ENCODE peak calls at places on chromosomes 6 and 20, in four cellular contexts. One of them, this sample, is unnamed.

GRCh38 chr20:35410613-35411012 is 1.2 kb downstream of the UQCC1 start:
- DNase-seq in HepG2: no peak
- DNase-seq in K562: no peak
- DNase-seq in A549: no peak
- DNase-seq in this sample: no peak

GRCh38 chr6:166253277-166254229 is 54.6 kb downstream of the PRR18 start:
- DNase-seq in HepG2: no peak
- DNase-seq in A549: no peak
- DNase-seq in K562: no peak
- DNase-seq in this sample: no peak

GRCh38 chr6:113258771-113259170 is 598.4 kb upstream of the MARCKS start:
- DNase-seq in K562: no peak
- DNase-seq in A549: no peak
- DNase-seq in HepG2: no peak
- DNase-seq in this sample: no peak

GRCh38 chr20:47028487-47028886 is 133.8 kb downstream of the EYA2 start:
- DNase-seq in A549: no peak
- DNase-seq in K562: no peak
- DNase-seq in HepG2: no peak
- DNase-seq in this sample: no peak

GRCh38 chr20:59939879-59940128 is 301 bp downstream of the PPP1R3D start:
- DNase-seq in K562: no peak
- DNase-seq in A549: no peak
- DNase-seq in HepG2: no peak
- DNase-seq in this sample: no peak

GRCh38 chr6:108805611-108806181 is 42.5 kb upstream of the ARMC2 start:
- DNase-seq in HepG2: no peak
- DNase-seq in A549: no peak
- DNase-seq in K562: no peak
- DNase-seq in this sample: peak

GRCh38 chr6:11909696-11910132 is 102.4 kb upstream of the HIVEP1 start:
- DNase-seq in K562: no peak
- DNase-seq in A549: no peak
- DNase-seq in HepG2: no peak
- DNase-seq in this sample: no peak

GRCh38 chr6:85594197-85594930 is 706 bp upstream of the SNX14 start:
- DNase-seq in HepG2: no peak
- DNase-seq in K562: no peak
- DNase-seq in A549: no peak
- DNase-seq in this sample: no peak

GRCh38 chr6:111781055-111781708 is 92.1 kb downstream of the FYN start:
- DNase-seq in A549: no peak
- DNase-seq in K562: no peak
- DNase-seq in HepG2: no peak
- DNase-seq in this sample: no peak

GRCh38 chr6:135944120-135944519 is 92.6 kb downstream of the PDE7B start:
- DNase-seq in HepG2: no peak
- DNase-seq in K562: no peak
- DNase-seq in A549: no peak
- DNase-seq in this sample: no peak

GRCh38 chr6:17600527-17601388 is 656 bp downstream of the FAM8A1 start:
- DNase-seq in A549: no peak
- DNase-seq in K562: peak
- DNase-seq in HepG2: peak
- DNase-seq in this sample: no peak

GRCh38 chr20:11059659-11060058 is 385.9 kb upstream of the JAG1 start:
- DNase-seq in HepG2: no peak
- DNase-seq in A549: no peak
- DNase-seq in K562: no peak
- DNase-seq in this sample: no peak

GRCh38 chr20:20743511-20744169 is 31.2 kb upstream of the RALGAPA2 start:
- DNase-seq in HepG2: peak
- DNase-seq in A549: no peak
- DNase-seq in K562: no peak
- DNase-seq in this sample: no peak

GRCh38 chr6:43723737-43724295 is 36.2 kb upstream of the MRPS18A start:
- DNase-seq in HepG2: peak
- DNase-seq in A549: peak
- DNase-seq in K562: peak
- DNase-seq in this sample: no peak

GRCh38 chr20:45156728-45157127 is 18.0 kb upstream of the PI3 start:
- DNase-seq in A549: no peak
- DNase-seq in HepG2: no peak
- DNase-seq in K562: no peak
- DNase-seq in this sample: no peak
- TF ChIP-seq MYC in A549: no peak
- TF ChIP-seq MYC in HepG2: no peak
- TF ChIP-seq MYC in K562: no peak
- TF ChIP-seq MYC in this sample: no peak

DNA sequence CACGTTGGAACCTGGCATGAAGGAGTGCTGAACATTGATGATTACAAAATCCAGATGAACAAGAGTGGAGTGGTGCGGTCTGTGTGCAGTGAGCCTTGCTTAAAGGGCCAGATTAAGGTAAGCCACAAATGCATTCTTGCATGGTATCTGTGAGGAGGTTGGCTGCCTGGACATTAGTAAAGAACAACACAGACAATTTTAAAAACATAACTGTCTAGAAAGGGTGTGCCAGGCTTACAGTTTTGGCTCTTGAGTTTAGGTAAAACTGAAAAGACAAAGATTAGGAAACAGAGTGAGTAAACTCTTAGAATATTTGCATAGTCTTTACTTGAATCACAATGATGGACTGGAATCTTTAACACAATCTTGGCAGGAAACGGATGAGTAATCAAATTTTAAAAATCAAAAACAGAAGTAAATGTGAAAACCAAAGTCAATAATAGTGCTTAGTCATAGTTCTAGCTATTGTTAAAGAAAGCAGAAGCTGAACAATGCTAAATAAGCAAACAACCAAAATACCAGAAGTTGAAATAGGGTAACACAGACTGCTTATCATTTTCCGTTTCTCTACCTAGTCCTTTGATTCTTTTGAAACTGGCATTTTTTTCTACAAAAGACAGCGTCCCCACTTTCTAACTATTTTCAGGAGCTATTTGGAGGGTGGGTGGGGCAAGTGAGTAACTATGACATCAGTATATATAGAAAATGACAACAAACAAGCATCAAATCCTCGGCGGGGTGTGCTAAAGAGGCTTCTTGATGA is 185.9 kb upstream of the RAB32 start:
- DNase-seq in A549: peak
- DNase-seq in K562: no peak
- DNase-seq in HepG2: no peak
- DNase-seq in this sample: peak
- TF ChIP-seq EP300 in A549: no peak
- TF ChIP-seq EP300 in K562: no peak
- TF ChIP-seq EP300 in HepG2: no peak
- TF ChIP-seq EP300 in this sample: no peak

DNA sequence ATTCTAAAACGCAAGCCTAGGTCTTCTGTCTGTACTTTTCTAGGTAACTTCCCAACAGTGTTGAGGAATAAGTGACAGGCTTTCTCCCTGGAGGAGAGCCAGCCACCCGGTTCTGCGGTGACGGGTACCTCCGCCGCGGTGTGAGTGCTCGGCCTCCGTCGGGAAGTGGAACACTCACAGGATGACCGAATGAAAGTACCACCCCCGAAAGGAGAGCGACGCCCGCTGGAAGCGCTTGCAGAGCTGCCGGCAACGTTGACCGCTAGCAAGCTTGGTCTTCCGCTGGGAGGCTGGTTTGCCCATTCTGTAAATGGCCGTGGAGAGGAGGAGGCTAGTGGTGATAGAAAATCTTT is 581 bp upstream of the TMEM242 start:
- DNase-seq in A549: peak
- DNase-seq in HepG2: peak
- DNase-seq in K562: peak
- DNase-seq in this sample: no peak
- TF ChIP-seq MYC in A549: no peak
- TF ChIP-seq MYC in HepG2: no peak
- TF ChIP-seq MYC in K562: no peak
- TF ChIP-seq MYC in this sample: no peak

GRCh38 chr6:161482517-161482903 is 208.6 kb upstream of the AGPAT4 start:
- DNase-seq in A549: no peak
- DNase-seq in K562: no peak
- DNase-seq in HepG2: no peak
- DNase-seq in this sample: no peak
- TF ChIP-seq EP300 in A549: no peak
- TF ChIP-seq EP300 in K562: no peak
- TF ChIP-seq EP300 in HepG2: no peak
- TF ChIP-seq EP300 in this sample: no peak

This sample was measured in GM12878.